ENCODE peak calls at places on chromosomes 1 and 21, in ten cellular contexts. R is thyroid gland, O is tibial nerve, M is pancreas, J is mucosa of descending colon, X is stomach, N is A673, G is A549, C is endodermal cell, E is mammary epithelial cell. S is an unnamed sample.

GRCh38 chr1:80375662-80376061 is 1369.1 kb upstream of the ADGRL4 start:
- DNase-seq in E (peak), R (no peak), C (no peak), X (no peak), N (no peak), J (no peak), O (no peak), G (no peak), M (no peak), S (peak)

GRCh38 chr1:33022650-33023200 is 14.0 kb downstream of the AK2 start:
- DNase-seq in X (no peak), C (no peak), M (no peak), E (no peak), R (no peak), J (no peak), G (no peak), O (no peak), N (no peak), S (no peak)

GRCh38 chr1:190320952-190321351 is 156.7 kb downstream of the BRINP3 start:
- DNase-seq in J (no peak), G (no peak), O (no peak), E (peak), N (peak), M (no peak), X (no peak), R (no peak), C (peak), S (peak)

GRCh38 chr1:214427871-214428277 is 123.5 kb downstream of the PTPN14 start:
- DNase-seq in N (peak), E (peak), G (no peak), J (no peak), C (no peak), X (peak), R (peak), M (no peak), O (no peak), S (peak)

GRCh38 chr1:177228721-177229088 is 57.9 kb downstream of the BRINP2 start:
- DNase-seq in E (peak), O (no peak), N (no peak), R (no peak), M (no peak), G (peak), J (no peak), C (no peak), X (no peak), S (peak)

GRCh38 chr1:1272341-1273151 is 1.1 kb downstream of the UBE2J2 start:
- DNase-seq in E (peak), X (peak), C (no peak), G (no peak), R (no peak), O (no peak), J (peak), M (peak), N (no peak), S (peak)

GRCh38 chr21:26849428-26850115 is 4.4 kb upstream of the ADAMTS1 start:
- DNase-seq in R (peak), X (no peak), J (no peak), N (peak), C (no peak), O (peak), G (no peak), E (peak), M (no peak), S (peak)

GRCh38 chr21:34897828-34898227 is 151.3 kb downstream of the RUNX1 start:
- DNase-seq in M (no peak), X (no peak), G (no peak), J (no peak), E (no peak), C (no peak), O (no peak), N (no peak), R (no peak), S (no peak)

GRCh38 chr1:228860911-228861829 is 125.9 kb downstream of the RHOU start:
- DNase-seq in M (no peak), X (peak), J (no peak), G (peak), N (peak), O (no peak), R (peak), C (no peak), E (peak), S (peak)

GRCh38 chr1:205261946-205262668 is 34.4 kb downstream of the TMCC2 start:
- DNase-seq in O (no peak), G (no peak), R (no peak), E (no peak), X (no peak), C (no peak), N (peak), M (no peak), J (peak), S (no peak)

GRCh38 chr1:187759934-187760333 is 931.2 kb downstream of the PLA2G4A start:
- DNase-seq in G (no peak), N (no peak), R (no peak), E (no peak), O (no peak), X (no peak), J (no peak), C (no peak), M (no peak), S (no peak)

GRCh38 chr1:113307771-113308451 is 82.4 kb upstream of the MAGI3 start:
- DNase-seq in E (peak), O (no peak), X (no peak), N (no peak), J (no peak), C (no peak), M (no peak), G (no peak), R (peak), S (peak)

GRCh38 chr1:115670476-115671175 is 28.9 kb downstream of the VANGL1 start:
- DNase-seq in E (no peak), R (peak), N (no peak), X (no peak), C (no peak), M (no peak), J (no peak), O (no peak), G (no peak), S (no peak)

GRCh38 chr1:69172003-69173000 is 395.4 kb upstream of the LRRC7 start:
- DNase-seq in C (no peak), M (no peak), X (no peak), E (peak), J (no peak), G (no peak), O (no peak), R (no peak), N (no peak), S (no peak)

GRCh38 chr1:6144622-6145021 is 35.5 kb downstream of the CHD5 start:
- DNase-seq in N (no peak), G (no peak), X (no peak), J (no peak), C (peak), M (no peak), R (no peak), O (no peak), E (no peak), S (no peak)

GRCh38 chr1:11845641-11846335 is 1.8 kb downstream of the NPPA start:
- DNase-seq in E (peak), R (no peak), M (no peak), C (peak), O (no peak), G (no peak), X (no peak), N (peak), J (no peak), S (peak)

GRCh38 chr1:233540788-233541187 is 73.1 kb upstream of the KCNK1 start:
- DNase-seq in J (no peak), G (no peak), E (no peak), N (peak), R (no peak), C (no peak), M (no peak), X (no peak), O (no peak), S (no peak)

GRCh38 chr1:104406731-104407130 is 657.0 kb downstream of the AMY1C start:
- DNase-seq in M (no peak), R (no peak), C (no peak), J (no peak), X (no peak), G (no peak), O (no peak), E (no peak), N (no peak), S (no peak)

GRCh38 chr21:43703068-43703880 is 15.7 kb upstream of the PDXK start:
- DNase-seq in G (no peak), X (peak), J (peak), R (peak), N (no peak), O (no peak), M (peak), E (no peak), C (peak), S (no peak)

GRCh38 chr1:200330770-200331428 is 78.9 kb downstream of the ZNF281 start:
- DNase-seq in N (no peak), C (peak), M (no peak), E (no peak), O (no peak), X (no peak), G (no peak), J (no peak), R (no peak), S (no peak)

GRCh38 chr1:25360596-25361581 is 22.8 kb downstream of the TMEM50A start:
- DNase-seq in C (no peak), O (no peak), R (no peak), E (peak), J (no peak), G (no peak), M (no peak), N (no peak), X (no peak), S (peak)

GRCh38 chr1:164783778-164784555 is 225.0 kb downstream of the PBX1 start:
- DNase-seq in G (no peak), X (no peak), J (no peak), O (no peak), M (no peak), C (no peak), E (no peak), R (no peak), N (no peak), S (no peak)

GRCh38 chr1:204853446-204853845 is 17.2 kb upstream of the NFASC start:
- DNase-seq in G (no peak), R (no peak), C (no peak), J (no peak), X (no peak), O (no peak), N (no peak), E (no peak), M (no peak), S (no peak)

GRCh38 chr1:242670019-242670418 is 145.5 kb upstream of the PLD5 start:
- DNase-seq in M (no peak), G (no peak), N (no peak), J (no peak), R (no peak), X (no peak), E (no peak), O (no peak), C (no peak), S (no peak)

GRCh38 chr21:33299181-33299752 is 25.5 kb upstream of the IFNAR1 start:
- DNase-seq in J (peak), M (no peak), R (no peak), O (no peak), N (no peak), C (no peak), E (peak), G (no peak), X (no peak), S (peak)

GRCh38 chr21:32386195-32386870 is 6.5 kb downstream of the URB1 start:
- DNase-seq in X (peak), R (peak), M (no peak), J (no peak), E (peak), N (no peak), G (no peak), O (no peak), C (no peak), S (peak)

GRCh38 chr1:232622378-232622777 is 7.6 kb downstream of the SIPA1L2 start:
- DNase-seq in M (no peak), C (no peak), X (no peak), O (no peak), N (no peak), R (no peak), J (peak), G (no peak), E (peak), S (peak)

GRCh38 chr1:50667710-50668356 is 244.6 kb upstream of the DMRTA2 start:
- DNase-seq in M (no peak), C (no peak), J (no peak), E (no peak), G (no peak), O (no peak), N (no peak), R (no peak), X (no peak), S (no peak)

GRCh38 chr1:19038096-19038495 is 81.6 kb upstream of the IFFO2 start:
- DNase-seq in J (no peak), E (no peak), G (no peak), R (no peak), X (no peak), O (no peak), C (peak), N (no peak), M (no peak), S (no peak)

GRCh38 chr1:30525980-30526651 is 197.3 kb downstream of the MATN1 start:
- DNase-seq in O (no peak), R (peak), X (peak), G (peak), M (peak), E (peak), N (peak), C (peak), J (no peak), S (peak)

GRCh38 chr1:179938752-179939151 is 15.9 kb upstream of the CEP350 start:
- DNase-seq in N (peak), M (no peak), E (no peak), R (no peak), G (no peak), J (no peak), C (no peak), O (no peak), X (no peak), S (peak)

GRCh38 chr1:178126790-178127189 is 32.9 kb downstream of the RASAL2 start:
- DNase-seq in G (peak), J (no peak), X (no peak), E (peak), R (no peak), M (peak), O (no peak), C (no peak), N (no peak), S (peak)

GRCh38 chr1:227779651-227780050 is 35.8 kb upstream of the PRSS38 start:
- DNase-seq in C (peak), J (no peak), G (no peak), N (no peak), O (no peak), X (no peak), E (no peak), R (no peak), M (no peak), S (no peak)

GRCh38 chr1:217048104-217048707 is 325.0 kb upstream of the ESRRG start:
- DNase-seq in G (peak), R (no peak), N (peak), O (no peak), M (no peak), X (no peak), C (peak), J (no peak), E (no peak), S (peak)

GRCh38 chr1:160222521-160222920 is 17.3 kb downstream of the PEA15 start:
- DNase-seq in C (no peak), R (no peak), G (no peak), J (no peak), O (no peak), N (no peak), E (no peak), X (no peak), M (no peak), S (no peak)

GRCh38 chr1:191696371-191696770 is 461.9 kb upstream of the RGS18 start:
- DNase-seq in X (no peak), J (no peak), N (no peak), O (no peak), C (no peak), M (no peak), E (no peak), R (no peak), G (no peak), S (no peak)

GRCh38 chr1:54854376-54855020 is 32.5 kb downstream of the DHCR24 start:
- DNase-seq in R (no peak), O (no peak), M (no peak), N (no peak), J (no peak), C (no peak), E (no peak), X (no peak), G (no peak), S (no peak)

GRCh38 chr1:88698764-88699163 is 14.7 kb downstream of the PKN2 start:
- DNase-seq in G (no peak), M (no peak), O (no peak), E (no peak), N (no peak), C (no peak), J (no peak), R (no peak), X (no peak), S (no peak)

GRCh38 chr1:172533511-172534116 is 664 bp downstream of the SUCO start:
- DNase-seq in E (peak), N (peak), G (no peak), R (peak), O (peak), M (peak), C (peak), J (peak), X (peak), S (peak)

GRCh38 chr1:45230537-45230936 is 24.1 kb upstream of the ZSWIM5 start:
- DNase-seq in G (no peak), X (peak), E (no peak), O (no peak), C (peak), N (no peak), R (peak), J (no peak), M (no peak), S (peak)
- TF ChIP-seq CTCF in G (no peak), X (no peak), E (no peak), O (no peak), C (peak), N (no peak), R (peak), J (peak), M (no peak), S (no peak)

DNA sequence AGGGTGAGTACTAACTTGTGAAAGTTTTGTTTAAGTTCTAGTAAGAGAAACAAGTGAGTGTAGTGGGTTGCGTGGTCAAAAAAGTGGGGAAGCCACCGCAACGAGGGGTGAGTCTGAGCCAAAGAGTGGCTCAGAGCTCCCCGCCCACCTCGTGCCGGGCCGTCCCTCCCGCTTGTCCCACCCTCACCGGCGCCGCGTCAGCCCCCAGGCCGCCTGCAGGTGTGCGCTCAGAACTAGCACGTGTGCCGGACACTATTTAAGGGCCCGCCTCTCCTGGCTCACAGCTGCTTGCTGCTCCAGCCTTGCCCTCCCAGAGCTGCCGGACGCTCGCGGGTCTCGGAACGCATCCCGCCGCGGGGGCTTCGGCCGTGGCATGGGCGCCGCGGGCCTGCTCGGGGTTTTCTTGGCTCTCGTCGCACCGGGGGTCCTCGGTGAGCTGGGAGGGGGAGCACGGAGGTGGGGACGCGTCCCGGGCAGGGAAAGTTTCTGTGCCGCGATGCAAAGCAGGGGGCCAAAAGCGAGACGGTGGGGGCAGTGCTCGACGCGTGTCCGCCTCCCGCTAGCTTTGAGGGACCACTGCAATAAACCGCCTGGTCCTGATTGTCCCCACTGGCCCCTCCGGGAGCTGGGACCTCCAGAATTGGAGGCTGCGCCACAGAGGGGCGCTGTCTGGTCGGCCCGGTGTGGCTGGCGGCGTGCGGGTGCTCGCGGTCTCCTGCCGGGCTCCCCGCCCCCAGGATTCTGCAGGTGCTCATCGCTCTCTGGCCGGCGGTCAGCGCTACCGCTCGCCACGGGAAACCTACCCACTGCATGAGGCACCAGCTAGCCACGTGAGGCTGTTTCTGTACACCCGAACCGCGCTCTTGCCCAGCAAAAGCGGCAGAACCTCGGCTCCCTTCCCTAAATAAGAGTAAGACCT is at the start of gene CR2:
- DNase-seq in M (peak), G (peak), C (peak), R (peak), X (peak), N (no peak), O (peak), J (peak), E (peak), S (peak)
- TF ChIP-seq CTCF in M (no peak), G (peak), C (peak), R (no peak), X (no peak), N (peak), O (no peak), J (no peak), E (no peak), S (no peak)

GRCh38 chr1:163628034-163628773 is 306.4 kb downstream of the NUF2 start:
- DNase-seq in X (no peak), R (no peak), N (no peak), C (no peak), G (no peak), J (no peak), O (no peak), M (no peak), E (no peak), S (no peak)

GRCh38 chr1:163632269-163632668 is 310.5 kb downstream of the NUF2 start:
- DNase-seq in C (no peak), N (no peak), M (no peak), X (no peak), G (no peak), R (no peak), J (no peak), E (no peak), O (no peak), S (no peak)

GRCh38 chr1:163633366-163633765 is 311.6 kb downstream of the NUF2 start:
- DNase-seq in J (no peak), E (no peak), C (no peak), G (no peak), R (no peak), M (no peak), O (no peak), X (no peak), N (no peak), S (no peak)
- TF ChIP-seq CTCF in J (no peak), E (no peak), C (no peak), G (no peak), R (no peak), M (no peak), O (no peak), X (no peak), N (no peak), S (no peak)

DNA sequence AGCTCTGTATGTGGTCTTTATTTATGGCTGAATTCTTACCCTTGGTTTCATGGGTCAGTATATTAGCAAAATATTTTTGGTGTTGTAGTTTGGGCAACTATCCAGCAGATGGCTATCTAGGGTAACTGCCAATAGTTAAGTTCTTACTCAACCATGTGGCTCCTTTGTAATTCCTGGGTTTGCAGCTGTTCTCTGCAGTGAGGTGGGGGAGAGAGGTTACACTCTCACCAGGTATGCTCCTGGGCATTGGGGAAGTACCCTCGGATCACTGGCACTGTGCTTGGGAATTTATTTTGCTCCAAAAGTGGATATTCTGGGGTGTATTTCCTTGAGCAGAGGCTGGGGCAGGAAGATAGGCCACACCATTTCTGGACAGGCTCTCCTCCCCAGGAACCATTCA is 436.7 kb upstream of the TMPRSS15 start:
- DNase-seq in M (no peak), N (peak), J (no peak), E (no peak), R (no peak), X (no peak), C (peak), G (no peak), O (no peak), S (peak)
- TF ChIP-seq CTCF in M (no peak), N (peak), J (no peak), E (peak), R (no peak), X (no peak), C (peak), G (no peak), O (no peak), S (peak)